ENCODE peak calls at places on chromosomes 6 and 20, in six cellular contexts. One of them, this sample, is unnamed. For H3K36me3, the result is how much of the 10 kb centered on the place peaks cover.

GRCh38 chr20:63246490-63247284 is 7.6 kb downstream of the NKAIN4 start:
- DNase-seq in testis: peak
- DNase-seq in sigmoid colon: no peak
- DNase-seq in gastrocnemius medialis: no peak
- DNase-seq in heart left ventricle: no peak
- DNase-seq in HCT116: no peak
- DNase-seq in this sample: no peak

GRCh38 chr6:12262236-12263061 is 27.7 kb upstream of the EDN1 start:
- DNase-seq in testis: peak
- DNase-seq in sigmoid colon: no peak
- DNase-seq in gastrocnemius medialis: no peak
- DNase-seq in heart left ventricle: no peak
- DNase-seq in HCT116: no peak
- DNase-seq in this sample: peak

GRCh38 chr20:60752741-60753420 is 499.2 kb upstream of the CDH4 start:
- DNase-seq in testis: peak
- DNase-seq in sigmoid colon: no peak
- DNase-seq in gastrocnemius medialis: no peak
- DNase-seq in heart left ventricle: no peak
- DNase-seq in HCT116: no peak
- DNase-seq in this sample: no peak

GRCh38 chr6:47175656-47176055 is 133.5 kb upstream of the ADGRF1 start:
- DNase-seq in testis: no peak
- DNase-seq in sigmoid colon: no peak
- DNase-seq in gastrocnemius medialis: no peak
- DNase-seq in heart left ventricle: no peak
- DNase-seq in HCT116: no peak
- DNase-seq in this sample: no peak

GRCh38 chr6:165835410-165835851 is 172.4 kb upstream of the PDE10A start:
- DNase-seq in testis: peak
- DNase-seq in sigmoid colon: no peak
- DNase-seq in gastrocnemius medialis: no peak
- DNase-seq in heart left ventricle: no peak
- DNase-seq in HCT116: no peak
- DNase-seq in this sample: no peak

GRCh38 chr6:134099770-134100169 is 47.3 kb upstream of the SLC2A12 start:
- DNase-seq in testis: no peak
- DNase-seq in sigmoid colon: no peak
- DNase-seq in gastrocnemius medialis: no peak
- DNase-seq in heart left ventricle: no peak
- DNase-seq in HCT116: no peak
- DNase-seq in this sample: no peak

GRCh38 chr6:135537782-135538301 is 40.3 kb upstream of the AHI1 start:
- DNase-seq in testis: no peak
- DNase-seq in sigmoid colon: no peak
- DNase-seq in gastrocnemius medialis: no peak
- DNase-seq in heart left ventricle: no peak
- DNase-seq in HCT116: peak
- DNase-seq in this sample: no peak

GRCh38 chr20:7617797-7618196 is 322.5 kb downstream of the HAO1 start:
- DNase-seq in testis: no peak
- DNase-seq in sigmoid colon: no peak
- DNase-seq in gastrocnemius medialis: no peak
- DNase-seq in heart left ventricle: no peak
- DNase-seq in HCT116: no peak
- DNase-seq in this sample: no peak

GRCh38 chr6:88913471-88913870 is 49.9 kb downstream of the RNGTT start:
- DNase-seq in testis: no peak
- DNase-seq in sigmoid colon: no peak
- DNase-seq in gastrocnemius medialis: no peak
- DNase-seq in heart left ventricle: no peak
- DNase-seq in HCT116: no peak
- DNase-seq in this sample: no peak

GRCh38 chr20:2300420-2300819 is 4.6 kb downstream of the TGM3 start:
- DNase-seq in testis: no peak
- DNase-seq in sigmoid colon: no peak
- DNase-seq in gastrocnemius medialis: no peak
- DNase-seq in heart left ventricle: no peak
- DNase-seq in HCT116: no peak
- DNase-seq in this sample: no peak

GRCh38 chr6:93819189-93819588 is 399.8 kb upstream of the EPHA7 start:
- DNase-seq in testis: no peak
- DNase-seq in sigmoid colon: no peak
- DNase-seq in gastrocnemius medialis: no peak
- DNase-seq in heart left ventricle: no peak
- DNase-seq in HCT116: no peak
- DNase-seq in this sample: no peak

GRCh38 chr6:27287751-27288135 is 24.3 kb downstream of the POM121L2 start:
- DNase-seq in testis: no peak
- DNase-seq in sigmoid colon: no peak
- DNase-seq in gastrocnemius medialis: no peak
- DNase-seq in heart left ventricle: no peak
- DNase-seq in HCT116: no peak
- DNase-seq in this sample: no peak

GRCh38 chr20:43022568-43022967 is 167.1 kb downstream of the PTPRT start:
- DNase-seq in testis: no peak
- DNase-seq in sigmoid colon: no peak
- DNase-seq in gastrocnemius medialis: no peak
- DNase-seq in heart left ventricle: no peak
- DNase-seq in HCT116: no peak
- DNase-seq in this sample: no peak

GRCh38 chr20:34189572-34190163 is 51.6 kb upstream of the ASIP start:
- DNase-seq in testis: no peak
- DNase-seq in sigmoid colon: no peak
- DNase-seq in gastrocnemius medialis: no peak
- DNase-seq in heart left ventricle: no peak
- DNase-seq in HCT116: no peak
- DNase-seq in this sample: no peak

GRCh38 chr6:26543953-26544352 is 5.8 kb downstream of the HMGN4 start:
- DNase-seq in testis: no peak
- DNase-seq in sigmoid colon: no peak
- DNase-seq in gastrocnemius medialis: no peak
- DNase-seq in heart left ventricle: no peak
- DNase-seq in HCT116: no peak
- DNase-seq in this sample: no peak

GRCh38 chr6:78832091-78832808 is 35.1 kb upstream of the IRAK1BP1 start:
- DNase-seq in testis: no peak
- DNase-seq in sigmoid colon: no peak
- DNase-seq in gastrocnemius medialis: no peak
- DNase-seq in heart left ventricle: no peak
- DNase-seq in HCT116: no peak
- DNase-seq in this sample: no peak

GRCh38 chr6:107079429-107079828 is 35.9 kb downstream of the BEND3 start:
- DNase-seq in testis: no peak
- DNase-seq in sigmoid colon: peak
- DNase-seq in gastrocnemius medialis: no peak
- DNase-seq in heart left ventricle: no peak
- DNase-seq in HCT116: peak
- DNase-seq in this sample: no peak

GRCh38 chr6:6678185-6678671 is 89.7 kb downstream of the LY86 start:
- DNase-seq in testis: no peak
- DNase-seq in sigmoid colon: no peak
- DNase-seq in gastrocnemius medialis: no peak
- DNase-seq in heart left ventricle: no peak
- DNase-seq in HCT116: no peak
- DNase-seq in this sample: no peak

GRCh38 chr20:57786304-57786942 is 76.6 kb upstream of the PMEPA1 start:
- DNase-seq in testis: no peak
- DNase-seq in sigmoid colon: no peak
- DNase-seq in gastrocnemius medialis: no peak
- DNase-seq in heart left ventricle: no peak
- DNase-seq in HCT116: no peak
- DNase-seq in this sample: no peak

GRCh38 chr20:62149532-62150235 is 6.1 kb downstream of the SS18L1 start:
- DNase-seq in testis: no peak
- DNase-seq in sigmoid colon: no peak
- DNase-seq in gastrocnemius medialis: no peak
- DNase-seq in heart left ventricle: no peak
- DNase-seq in HCT116: no peak
- DNase-seq in this sample: no peak

GRCh38 chr6:168045141-168045691 is 33.8 kb downstream of the FRMD1 start:
- DNase-seq in testis: no peak
- DNase-seq in sigmoid colon: peak
- DNase-seq in gastrocnemius medialis: no peak
- DNase-seq in heart left ventricle: no peak
- DNase-seq in HCT116: no peak
- DNase-seq in this sample: no peak

GRCh38 chr6:170552765-170553685 is at the start of gene PSMB1:
- DNase-seq in testis: peak
- DNase-seq in sigmoid colon: peak
- DNase-seq in gastrocnemius medialis: peak
- DNase-seq in heart left ventricle: peak
- DNase-seq in HCT116: peak
- DNase-seq in this sample: peak
- H3K36me3 ChIP-seq in testis: under half
- H3K36me3 ChIP-seq in sigmoid colon: under half
- H3K36me3 ChIP-seq in gastrocnemius medialis: under half
- H3K36me3 ChIP-seq in heart left ventricle: under half
- H3K36me3 ChIP-seq in HCT116: under half
- H3K36me3 ChIP-seq in this sample: under half

GRCh38 chr20:10466325-10466724 is 31.2 kb downstream of the SLX4IP start:
- DNase-seq in testis: no peak
- DNase-seq in sigmoid colon: no peak
- DNase-seq in gastrocnemius medialis: no peak
- DNase-seq in heart left ventricle: peak
- DNase-seq in HCT116: no peak
- DNase-seq in this sample: no peak
- H3K4me3 ChIP-seq in testis: no peak
- H3K4me3 ChIP-seq in sigmoid colon: no peak
- H3K4me3 ChIP-seq in gastrocnemius medialis: peak
- H3K4me3 ChIP-seq in heart left ventricle: peak
- H3K4me3 ChIP-seq in HCT116: no peak
- H3K4me3 ChIP-seq in this sample: no peak

GRCh38 chr6:28922841-28923317 is 906 bp downstream of the TRIM27 start:
- DNase-seq in testis: peak
- DNase-seq in sigmoid colon: no peak
- DNase-seq in gastrocnemius medialis: peak
- DNase-seq in heart left ventricle: peak
- DNase-seq in HCT116: no peak
- DNase-seq in this sample: no peak

GRCh38 chr6:28922004-28922840 is 1.6 kb downstream of the TRIM27 start:
- DNase-seq in testis: peak
- DNase-seq in sigmoid colon: no peak
- DNase-seq in gastrocnemius medialis: peak
- DNase-seq in heart left ventricle: no peak
- DNase-seq in HCT116: peak
- DNase-seq in this sample: no peak

GRCh38 chr6:28920281-28920680 is 3.5 kb downstream of the TRIM27 start:
- DNase-seq in testis: no peak
- DNase-seq in sigmoid colon: no peak
- DNase-seq in gastrocnemius medialis: no peak
- DNase-seq in heart left ventricle: no peak
- DNase-seq in HCT116: no peak
- DNase-seq in this sample: no peak

GRCh38 chr6:28927856-28928255 is 4.1 kb upstream of the TRIM27 start:
- DNase-seq in testis: no peak
- DNase-seq in sigmoid colon: no peak
- DNase-seq in gastrocnemius medialis: no peak
- DNase-seq in heart left ventricle: no peak
- DNase-seq in HCT116: no peak
- DNase-seq in this sample: no peak

DNA sequence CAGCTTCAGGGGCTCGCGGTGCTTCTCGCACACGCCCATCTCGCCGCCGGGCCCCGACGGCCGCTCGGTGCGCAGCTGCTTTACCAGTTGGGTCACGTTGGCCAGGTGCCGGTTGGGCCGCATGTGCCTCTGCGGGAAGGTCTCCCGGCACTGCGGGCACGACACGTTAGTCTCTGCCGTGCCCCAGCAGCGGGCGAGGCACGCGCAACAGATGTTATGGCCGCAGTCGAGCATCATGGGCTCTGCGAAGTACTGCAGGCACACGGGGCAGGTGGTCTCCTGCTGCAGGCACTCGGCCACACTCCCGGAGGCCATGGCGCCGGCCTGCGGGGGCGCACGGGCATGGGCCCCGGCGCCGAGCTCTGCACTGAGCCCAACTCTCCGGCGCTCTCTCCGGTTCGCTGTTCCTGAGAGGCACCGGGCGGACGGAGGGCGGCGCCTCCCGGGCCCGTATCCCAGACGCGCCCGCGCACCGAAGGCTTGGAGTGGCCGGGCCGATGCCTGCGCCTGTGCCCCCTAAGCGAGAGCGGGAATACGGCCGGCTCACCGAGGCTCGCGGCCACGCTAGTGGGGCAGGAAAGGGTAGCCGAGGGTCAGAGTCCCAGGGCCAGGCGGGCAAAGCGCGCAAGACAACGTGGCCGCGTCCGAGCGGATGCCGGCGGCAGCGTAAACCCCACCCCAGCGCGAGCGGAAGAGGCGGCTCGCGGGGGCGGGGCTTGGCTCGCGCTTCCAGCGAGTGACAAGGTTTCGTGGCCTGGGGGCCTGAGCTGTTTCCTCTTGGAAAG is at the start of gene TRIM27:
- DNase-seq in testis: peak
- DNase-seq in sigmoid colon: peak
- DNase-seq in gastrocnemius medialis: peak
- DNase-seq in heart left ventricle: peak
- DNase-seq in HCT116: peak
- DNase-seq in this sample: peak
- TF ChIP-seq POLR2A in testis: peak
- TF ChIP-seq POLR2A in sigmoid colon: peak
- TF ChIP-seq POLR2A in gastrocnemius medialis: peak
- TF ChIP-seq POLR2A in heart left ventricle: no peak
- TF ChIP-seq POLR2A in HCT116: peak
- TF ChIP-seq POLR2A in this sample: peak

DNA sequence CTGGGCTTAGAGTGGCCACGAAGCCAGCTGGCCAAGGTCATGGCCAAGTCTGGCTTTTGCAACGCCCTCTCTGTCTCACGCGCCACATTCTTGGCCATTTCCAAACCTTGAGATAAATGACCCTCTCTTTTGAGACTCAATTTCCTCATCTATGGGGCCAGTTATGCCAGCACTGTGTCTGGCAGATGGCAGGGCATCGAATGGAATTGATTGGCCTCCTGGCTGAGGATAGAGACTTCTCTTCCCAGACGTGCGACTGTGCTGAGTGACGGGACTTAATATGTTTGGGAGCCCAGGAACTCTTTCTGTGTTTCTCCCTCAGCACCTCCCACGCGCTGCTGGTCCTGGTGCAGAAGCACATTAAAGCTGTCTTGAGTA is 7.6 kb downstream of the BPIFB2 start:
- DNase-seq in testis: no peak
- DNase-seq in sigmoid colon: no peak
- DNase-seq in gastrocnemius medialis: no peak
- DNase-seq in heart left ventricle: no peak
- DNase-seq in HCT116: no peak
- DNase-seq in this sample: no peak
- H3K36me3 ChIP-seq in testis: under half
- H3K36me3 ChIP-seq in sigmoid colon: under half
- H3K36me3 ChIP-seq in gastrocnemius medialis: under half
- H3K36me3 ChIP-seq in heart left ventricle: under half
- H3K36me3 ChIP-seq in HCT116: under half
- H3K36me3 ChIP-seq in this sample: under half

This sample was measured in uterus.